ENCODE peak calls at places on chromosomes 1 and 21, in eight cellular contexts. One of them, this sample, is unnamed.

GRCh38 chr1:179753061-179753460 is 10.0 kb downstream of the FAM163A start:
- DNase-seq in NCI-H2107: no peak
- DNase-seq in hippocampal formation: no peak
- DNase-seq in NCI-H2029 treated with DMSO at 0.1 percent for 48 hours: no peak
- DNase-seq in RPMI8226: no peak
- DNase-seq in cerebellar cortex: no peak
- DNase-seq in activated CD8-positive, alpha-beta memory T cell treated with anti-CD3 and anti-CD28 coated beads, Interleukin-2, amount 50 U/mL, for 4 hours: no peak
- DNase-seq in left cardiac atrium: no peak
- DNase-seq in this sample: no peak

GRCh38 chr21:14560555-14560954 is 14.4 kb upstream of the SAMSN1 start:
- DNase-seq in NCI-H2107: no peak
- DNase-seq in hippocampal formation: no peak
- DNase-seq in NCI-H2029 treated with DMSO at 0.1 percent for 48 hours: no peak
- DNase-seq in RPMI8226: no peak
- DNase-seq in cerebellar cortex: no peak
- DNase-seq in activated CD8-positive, alpha-beta memory T cell treated with anti-CD3 and anti-CD28 coated beads, Interleukin-2, amount 50 U/mL, for 4 hours: no peak
- DNase-seq in left cardiac atrium: no peak
- DNase-seq in this sample: no peak

GRCh38 chr1:17059391-17060128 is 5.7 kb upstream of the SDHB start:
- DNase-seq in NCI-H2107: peak
- DNase-seq in hippocampal formation: peak
- DNase-seq in NCI-H2029 treated with DMSO at 0.1 percent for 48 hours: peak
- DNase-seq in RPMI8226: peak
- DNase-seq in cerebellar cortex: peak
- DNase-seq in activated CD8-positive, alpha-beta memory T cell treated with anti-CD3 and anti-CD28 coated beads, Interleukin-2, amount 50 U/mL, for 4 hours: no peak
- DNase-seq in left cardiac atrium: peak
- DNase-seq in this sample: no peak

GRCh38 chr1:207993477-207994445 is 82.8 kb upstream of the CD34 start:
- DNase-seq in NCI-H2107: no peak
- DNase-seq in hippocampal formation: no peak
- DNase-seq in NCI-H2029 treated with DMSO at 0.1 percent for 48 hours: no peak
- DNase-seq in RPMI8226: no peak
- DNase-seq in cerebellar cortex: no peak
- DNase-seq in activated CD8-positive, alpha-beta memory T cell treated with anti-CD3 and anti-CD28 coated beads, Interleukin-2, amount 50 U/mL, for 4 hours: no peak
- DNase-seq in left cardiac atrium: no peak
- DNase-seq in this sample: no peak

GRCh38 chr1:116368241-116368640 is 4.8 kb upstream of the ATP1A1 start:
- DNase-seq in NCI-H2107: no peak
- DNase-seq in hippocampal formation: no peak
- DNase-seq in NCI-H2029 treated with DMSO at 0.1 percent for 48 hours: no peak
- DNase-seq in RPMI8226: no peak
- DNase-seq in cerebellar cortex: no peak
- DNase-seq in activated CD8-positive, alpha-beta memory T cell treated with anti-CD3 and anti-CD28 coated beads, Interleukin-2, amount 50 U/mL, for 4 hours: no peak
- DNase-seq in left cardiac atrium: no peak
- DNase-seq in this sample: no peak

GRCh38 chr1:14220811-14221210 is 377.7 kb upstream of the KAZN start:
- DNase-seq in NCI-H2107: no peak
- DNase-seq in hippocampal formation: no peak
- DNase-seq in NCI-H2029 treated with DMSO at 0.1 percent for 48 hours: no peak
- DNase-seq in RPMI8226: no peak
- DNase-seq in cerebellar cortex: no peak
- DNase-seq in activated CD8-positive, alpha-beta memory T cell treated with anti-CD3 and anti-CD28 coated beads, Interleukin-2, amount 50 U/mL, for 4 hours: no peak
- DNase-seq in left cardiac atrium: no peak
- DNase-seq in this sample: no peak

GRCh38 chr1:203954788-203955552 is 93.6 kb downstream of the SNRPE start:
- DNase-seq in NCI-H2107: no peak
- DNase-seq in hippocampal formation: no peak
- DNase-seq in NCI-H2029 treated with DMSO at 0.1 percent for 48 hours: no peak
- DNase-seq in RPMI8226: peak
- DNase-seq in cerebellar cortex: no peak
- DNase-seq in activated CD8-positive, alpha-beta memory T cell treated with anti-CD3 and anti-CD28 coated beads, Interleukin-2, amount 50 U/mL, for 4 hours: no peak
- DNase-seq in left cardiac atrium: no peak
- DNase-seq in this sample: no peak

GRCh38 chr1:245079021-245079609 is 75.7 kb upstream of the KIF26B start:
- DNase-seq in NCI-H2107: peak
- DNase-seq in hippocampal formation: no peak
- DNase-seq in NCI-H2029 treated with DMSO at 0.1 percent for 48 hours: peak
- DNase-seq in RPMI8226: peak
- DNase-seq in cerebellar cortex: peak
- DNase-seq in activated CD8-positive, alpha-beta memory T cell treated with anti-CD3 and anti-CD28 coated beads, Interleukin-2, amount 50 U/mL, for 4 hours: no peak
- DNase-seq in left cardiac atrium: no peak
- DNase-seq in this sample: peak

GRCh38 chr1:19044975-19045831 is 88.7 kb upstream of the IFFO2 start:
- DNase-seq in NCI-H2107: no peak
- DNase-seq in hippocampal formation: peak
- DNase-seq in NCI-H2029 treated with DMSO at 0.1 percent for 48 hours: no peak
- DNase-seq in RPMI8226: no peak
- DNase-seq in cerebellar cortex: no peak
- DNase-seq in activated CD8-positive, alpha-beta memory T cell treated with anti-CD3 and anti-CD28 coated beads, Interleukin-2, amount 50 U/mL, for 4 hours: no peak
- DNase-seq in left cardiac atrium: no peak
- DNase-seq in this sample: no peak

GRCh38 chr1:26372039-26372438 is 511 bp downstream of the ZNF683 start:
- DNase-seq in NCI-H2107: no peak
- DNase-seq in hippocampal formation: no peak
- DNase-seq in NCI-H2029 treated with DMSO at 0.1 percent for 48 hours: no peak
- DNase-seq in RPMI8226: no peak
- DNase-seq in cerebellar cortex: no peak
- DNase-seq in activated CD8-positive, alpha-beta memory T cell treated with anti-CD3 and anti-CD28 coated beads, Interleukin-2, amount 50 U/mL, for 4 hours: no peak
- DNase-seq in left cardiac atrium: no peak
- DNase-seq in this sample: no peak

GRCh38 chr1:46150085-46150484 is 17.7 kb upstream of the PIK3R3 start:
- DNase-seq in NCI-H2107: no peak
- DNase-seq in hippocampal formation: no peak
- DNase-seq in NCI-H2029 treated with DMSO at 0.1 percent for 48 hours: no peak
- DNase-seq in RPMI8226: no peak
- DNase-seq in cerebellar cortex: no peak
- DNase-seq in activated CD8-positive, alpha-beta memory T cell treated with anti-CD3 and anti-CD28 coated beads, Interleukin-2, amount 50 U/mL, for 4 hours: no peak
- DNase-seq in left cardiac atrium: no peak
- DNase-seq in this sample: no peak

GRCh38 chr1:166857995-166858394 is 18.1 kb downstream of the TADA1 start:
- DNase-seq in NCI-H2107: no peak
- DNase-seq in hippocampal formation: no peak
- DNase-seq in NCI-H2029 treated with DMSO at 0.1 percent for 48 hours: no peak
- DNase-seq in RPMI8226: no peak
- DNase-seq in cerebellar cortex: no peak
- DNase-seq in activated CD8-positive, alpha-beta memory T cell treated with anti-CD3 and anti-CD28 coated beads, Interleukin-2, amount 50 U/mL, for 4 hours: no peak
- DNase-seq in left cardiac atrium: no peak
- DNase-seq in this sample: no peak

GRCh38 chr1:236009857-236010256 is 55.0 kb downstream of the NID1 start:
- DNase-seq in NCI-H2107: no peak
- DNase-seq in hippocampal formation: no peak
- DNase-seq in NCI-H2029 treated with DMSO at 0.1 percent for 48 hours: no peak
- DNase-seq in RPMI8226: no peak
- DNase-seq in cerebellar cortex: no peak
- DNase-seq in activated CD8-positive, alpha-beta memory T cell treated with anti-CD3 and anti-CD28 coated beads, Interleukin-2, amount 50 U/mL, for 4 hours: no peak
- DNase-seq in left cardiac atrium: no peak
- DNase-seq in this sample: no peak

GRCh38 chr1:165862448-165862847 is 35.0 kb downstream of the UCK2 start:
- DNase-seq in NCI-H2107: no peak
- DNase-seq in hippocampal formation: no peak
- DNase-seq in NCI-H2029 treated with DMSO at 0.1 percent for 48 hours: no peak
- DNase-seq in RPMI8226: no peak
- DNase-seq in cerebellar cortex: peak
- DNase-seq in activated CD8-positive, alpha-beta memory T cell treated with anti-CD3 and anti-CD28 coated beads, Interleukin-2, amount 50 U/mL, for 4 hours: no peak
- DNase-seq in left cardiac atrium: no peak
- DNase-seq in this sample: no peak

GRCh38 chr1:227318003-227318851 is at the start of gene CDC42BPA:
- DNase-seq in NCI-H2107: peak
- DNase-seq in hippocampal formation: peak
- DNase-seq in NCI-H2029 treated with DMSO at 0.1 percent for 48 hours: no peak
- DNase-seq in RPMI8226: no peak
- DNase-seq in cerebellar cortex: peak
- DNase-seq in activated CD8-positive, alpha-beta memory T cell treated with anti-CD3 and anti-CD28 coated beads, Interleukin-2, amount 50 U/mL, for 4 hours: peak
- DNase-seq in left cardiac atrium: peak
- DNase-seq in this sample: peak

GRCh38 chr1:30896905-30897304 is 11.7 kb downstream of the SDC3 start:
- DNase-seq in NCI-H2107: no peak
- DNase-seq in hippocampal formation: no peak
- DNase-seq in NCI-H2029 treated with DMSO at 0.1 percent for 48 hours: no peak
- DNase-seq in RPMI8226: no peak
- DNase-seq in cerebellar cortex: no peak
- DNase-seq in activated CD8-positive, alpha-beta memory T cell treated with anti-CD3 and anti-CD28 coated beads, Interleukin-2, amount 50 U/mL, for 4 hours: no peak
- DNase-seq in left cardiac atrium: no peak
- DNase-seq in this sample: no peak

GRCh38 chr1:11906870-11907269 is 19.4 kb downstream of the KIAA2013 start:
- DNase-seq in NCI-H2107: no peak
- DNase-seq in hippocampal formation: no peak
- DNase-seq in NCI-H2029 treated with DMSO at 0.1 percent for 48 hours: no peak
- DNase-seq in RPMI8226: no peak
- DNase-seq in cerebellar cortex: no peak
- DNase-seq in activated CD8-positive, alpha-beta memory T cell treated with anti-CD3 and anti-CD28 coated beads, Interleukin-2, amount 50 U/mL, for 4 hours: no peak
- DNase-seq in left cardiac atrium: no peak
- DNase-seq in this sample: no peak

GRCh38 chr1:1892079-1892762 is 1.3 kb upstream of the GNB1 start:
- DNase-seq in NCI-H2107: no peak
- DNase-seq in hippocampal formation: no peak
- DNase-seq in NCI-H2029 treated with DMSO at 0.1 percent for 48 hours: no peak
- DNase-seq in RPMI8226: no peak
- DNase-seq in cerebellar cortex: peak
- DNase-seq in activated CD8-positive, alpha-beta memory T cell treated with anti-CD3 and anti-CD28 coated beads, Interleukin-2, amount 50 U/mL, for 4 hours: no peak
- DNase-seq in left cardiac atrium: no peak
- DNase-seq in this sample: no peak

This sample was measured in NCI-H774.